ENCODE peak calls at places on chromosome 4, in five cellular contexts. K is breast epithelium, Z is H1, Q is lower leg skin, V is body of pancreas. X is an unnamed sample.

GRCh38 chr4:88831063-88831462 is 133.4 kb upstream of the NAP1L5 start:
- DNase-seq in K (no peak), Z (no peak), Q (no peak), V (no peak), X (no peak)

GRCh38 chr4:85842540-85842939 is 367.6 kb downstream of the ARHGAP24 start:
- DNase-seq in K (no peak), Z (no peak), Q (no peak), V (peak; percentile 29), X (no peak)

GRCh38 chr4:132818091-132818490 is 331.0 kb upstream of the PCDH10 start:
- DNase-seq in K (no peak), Z (peak; percentile 49), Q (no peak), V (no peak), X (no peak)

GRCh38 chr4:143241892-143242291 is 57.2 kb downstream of the USP38 start:
- DNase-seq in K (no peak), Z (no peak), Q (no peak), V (no peak), X (no peak)

GRCh38 chr4:150250998-150251651 is 172.9 kb downstream of the DCLK2 start:
- DNase-seq in K (no peak), Z (no peak), Q (no peak), V (no peak), X (peak; percentile 42)

GRCh38 chr4:92519727-92520126 is 216.0 kb downstream of the GRID2 start:
- DNase-seq in K (no peak), Z (no peak), Q (no peak), V (no peak), X (no peak)

GRCh38 chr4:183229397-183229796 is 90.7 kb downstream of the CLDN22 start:
- DNase-seq in K (no peak), Z (no peak), Q (no peak), V (no peak), X (no peak)

GRCh38 chr4:146095091-146095690 is 80.3 kb upstream of the LSM6 start:
- DNase-seq in K (no peak), Z (peak; percentile 5), Q (no peak), V (peak; percentile 20), X (no peak)

GRCh38 chr4:126766266-126766665 is 866.5 kb upstream of the INTU start:
- DNase-seq in K (no peak), Z (no peak), Q (no peak), V (no peak), X (no peak)

GRCh38 chr4:40329805-40330204 is 5.3 kb upstream of the CHRNA9 start:
- DNase-seq in K (no peak), Z (no peak), Q (no peak), V (no peak), X (no peak)

GRCh38 chr4:151099226-151099975 is at the start of gene RPS3A:
- DNase-seq in K (peak; percentile 96), Z (peak; percentile 96), Q (peak; percentile 99), V (peak; percentile 96), X (peak; percentile 63)

GRCh38 chr4:21688596-21689265 is 259.8 kb downstream of the KCNIP4 start:
- DNase-seq in K (no peak), Z (no peak), Q (no peak), V (no peak), X (no peak)

GRCh38 chr4:54152846-54153600 is 53.1 kb downstream of the GSX2 start:
- DNase-seq in K (peak; percentile 41), Z (no peak), Q (no peak), V (no peak), X (peak; percentile 27)

GRCh38 chr4:159248383-159249178 is 145.7 kb downstream of the RAPGEF2 start:
- DNase-seq in K (no peak), Z (no peak), Q (no peak), V (no peak), X (no peak)

GRCh38 chr4:40255722-40256281 is 59.0 kb downstream of the RHOH start:
- DNase-seq in K (no peak), Z (no peak), Q (no peak), V (no peak), X (peak; percentile 33)

GRCh38 chr4:182699825-182700224 is 217.4 kb downstream of the DCTD start:
- DNase-seq in K (no peak), Z (no peak), Q (no peak), V (no peak), X (no peak)

GRCh38 chr4:54784188-54784671 is 126.5 kb downstream of the KIT start:
- DNase-seq in K (peak; percentile 60), Z (no peak), Q (peak; percentile 96), V (peak; percentile 34), X (no peak)

GRCh38 chr4:602559-602942 is 22.8 kb upstream of the PDE6B start:
- DNase-seq in K (peak; percentile 39), Z (peak; percentile 76), Q (peak; percentile 90), V (peak; percentile 62), X (peak; percentile 53)

GRCh38 chr4:30208731-30209435 is 511.3 kb upstream of the PCDH7 start:
- DNase-seq in K (no peak), Z (no peak), Q (no peak), V (no peak), X (no peak)

GRCh38 chr4:8199594-8200301 is 658 bp downstream of the SH3TC1 start:
- DNase-seq in K (no peak), Z (no peak), Q (no peak), V (peak; percentile 59), X (no peak)

GRCh38 chr4:8197521-8197920 is 1.6 kb upstream of the SH3TC1 start:
- DNase-seq in K (no peak), Z (no peak), Q (no peak), V (no peak), X (no peak)

GRCh38 chr4:8200302-8200975 is 1.3 kb downstream of the SH3TC1 start:
- DNase-seq in K (peak; percentile 69), Z (no peak), Q (peak; percentile 92), V (peak; percentile 67), X (no peak)

GRCh38 chr4:8198206-8198905 is 734 bp upstream of the SH3TC1 start:
- DNase-seq in K (peak; percentile 43), Z (no peak), Q (no peak), V (peak; percentile 86), X (no peak)

DNA sequence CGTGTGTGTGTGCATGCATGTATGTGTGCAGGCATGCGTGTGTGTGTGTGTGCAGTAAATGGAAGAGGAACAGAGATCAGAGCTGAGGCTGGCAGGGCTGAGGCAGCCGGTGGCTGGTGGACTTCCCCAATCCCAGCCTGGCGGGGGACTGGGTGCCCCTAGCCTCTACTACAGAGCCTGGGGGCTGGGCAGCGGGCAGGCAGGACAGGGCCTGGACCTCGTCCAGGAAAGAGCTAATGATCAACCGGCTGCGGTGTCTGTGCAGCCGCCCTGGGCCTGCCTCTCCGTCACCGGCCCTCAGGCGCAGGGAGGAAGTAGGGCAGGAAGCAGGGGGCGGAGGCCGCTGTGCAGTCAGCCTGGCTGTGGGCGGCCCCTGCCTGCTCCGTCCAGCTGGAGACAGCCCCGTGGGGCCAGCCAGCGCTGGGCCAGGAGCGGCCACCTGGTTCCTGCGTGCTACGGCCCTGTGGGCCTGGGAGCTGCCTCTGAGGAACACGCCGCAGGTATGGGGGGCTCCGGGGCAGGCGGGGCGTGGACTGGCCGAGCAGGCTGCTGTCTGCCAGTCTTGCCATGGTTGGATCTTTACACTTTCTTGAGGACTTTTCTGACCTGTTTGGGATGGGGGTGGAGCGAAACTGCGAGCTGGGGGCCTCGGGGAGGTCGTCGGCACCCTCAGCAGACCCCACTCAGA is at the start of gene SH3TC1:
- DNase-seq in K (peak; percentile 81), Z (no peak), Q (peak; percentile 96), V (peak; percentile 97), X (peak; percentile 93)
- TF ChIP-seq POLR2A in K (no peak), Z (no peak), Q (no peak), V (peak; percentile 96), X (peak; percentile 67)

DNA sequence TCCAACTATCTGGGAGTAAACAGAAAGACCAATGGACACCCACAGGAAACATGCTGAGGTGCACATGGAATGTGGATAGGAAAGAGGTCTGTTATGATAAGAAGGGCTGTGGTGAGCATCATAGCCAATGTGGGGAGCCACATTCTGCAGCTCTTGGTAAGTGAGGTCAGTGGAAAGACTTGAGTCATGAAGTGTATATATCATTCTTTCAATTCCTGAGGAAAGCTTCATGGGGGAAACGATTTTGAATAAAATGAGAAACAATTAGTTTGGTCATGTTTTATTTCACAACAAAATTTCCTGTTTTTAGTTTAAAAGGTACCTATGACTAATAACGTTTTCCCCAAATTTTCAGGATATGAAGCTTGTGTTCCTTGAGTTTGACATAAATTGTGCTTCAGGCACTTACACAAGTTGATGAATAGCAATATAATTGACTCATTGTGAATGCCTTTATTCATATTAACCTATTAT is 41.4 kb upstream of the RASSF6 start:
- DNase-seq in K (no peak), Z (no peak), Q (no peak), V (no peak), X (peak; percentile 25)
- TF ChIP-seq POLR2A in K (no peak), Z (no peak), Q (no peak), V (no peak), X (no peak)

GRCh38 chr4:139295317-139296299 is 5.7 kb upstream of the NAA15 start:
- DNase-seq in K (peak; percentile 95), Z (peak; percentile 79), Q (peak; percentile 100), V (peak; percentile 96), X (peak; percentile 67)
- TF ChIP-seq POLR2A in K (no peak), Z (peak; percentile 83), Q (no peak), V (peak; percentile 73), X (peak; percentile 73)

GRCh38 chr4:70841951-70842350 is 2.3 kb upstream of the GRSF1 start:
- DNase-seq in K (no peak), Z (no peak), Q (no peak), V (no peak), X (no peak)

GRCh38 chr4:70836081-70836480 is 3.6 kb downstream of the GRSF1 start:
- DNase-seq in K (no peak), Z (no peak), Q (no peak), V (no peak), X (no peak)

GRCh38 chr4:70839537-70840093 is at the start of gene GRSF1:
- DNase-seq in K (peak; percentile 84), Z (peak; percentile 87), Q (peak; percentile 98), V (peak; percentile 94), X (peak; percentile 80)

GRCh38 chr4:70838400-70838971 is 1.2 kb downstream of the GRSF1 start:
- DNase-seq in K (no peak), Z (no peak), Q (no peak), V (no peak), X (no peak)

DNA sequence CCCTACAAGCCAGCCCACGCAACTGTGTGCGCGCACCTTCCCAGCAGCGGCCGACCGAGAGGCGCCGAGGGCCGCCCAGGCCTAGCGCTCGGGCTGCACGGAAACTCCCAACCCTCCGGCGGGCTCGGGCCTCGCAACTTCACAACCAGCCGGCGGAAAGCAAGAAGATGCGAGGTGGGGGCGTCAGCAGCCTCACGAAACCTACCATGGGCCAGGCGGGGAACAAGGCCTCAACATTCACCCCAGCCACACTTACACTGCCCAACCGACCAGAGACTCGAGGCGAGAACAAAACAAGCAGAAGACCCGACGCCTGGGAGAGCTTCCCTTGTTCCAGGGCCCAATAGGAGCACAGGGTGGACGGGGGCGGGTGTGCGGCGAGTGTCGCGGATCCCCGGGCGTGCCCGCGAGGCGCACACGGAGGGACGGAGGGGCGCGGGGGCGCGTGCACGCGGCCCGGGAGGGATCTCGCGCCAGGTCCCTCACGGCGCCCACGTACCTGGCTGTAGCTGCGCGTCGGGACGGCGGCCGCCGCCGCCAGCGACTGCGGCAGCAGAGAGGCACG is 636 bp downstream of the GRSF1 start:
- DNase-seq in K (peak; percentile 45), Z (no peak), Q (peak; percentile 91), V (peak; percentile 65), X (peak; percentile 46)
- TF ChIP-seq POLR2A in K (no peak), Z (peak; percentile 15), Q (no peak), V (peak; percentile 40), X (no peak)

X was measured in H54.